ENCODE peak calls at places on chromosomes 7 and 10, in five cellular contexts. X is OCI-LY7, M is Caco-2, P is suprapubic skin, I is cardiac fibroblast. R is an unnamed sample.

GRCh38 chr10:79299397-79300370 is 47.6 kb upstream of the PPIF start:
- DNase-seq in X (no peak), M (no peak), P (no peak), I (peak; percentile 80), R (peak; percentile 89)

GRCh38 chr7:85095357-85095756 is 91.5 kb downstream of the SEMA3D start:
- DNase-seq in X (no peak), M (no peak), P (no peak), I (peak; percentile 35), R (peak; percentile 13)

GRCh38 chr7:17902599-17902998 is 37.7 kb downstream of the SNX13 start:
- DNase-seq in X (no peak), M (no peak), P (no peak), I (no peak), R (no peak)

GRCh38 chr7:87564290-87564963 is 36.3 kb downstream of the ABCB1 start:
- DNase-seq in X (peak; percentile 37), M (peak; percentile 84), P (no peak), I (no peak), R (no peak)

GRCh38 chr7:121259826-121260225 is 69.0 kb upstream of the WNT16 start:
- DNase-seq in X (no peak), M (no peak), P (no peak), I (peak; percentile 3), R (no peak)

GRCh38 chr10:123741711-123742110 is 75.6 kb downstream of the GPR26 start:
- DNase-seq in X (no peak), M (no peak), P (no peak), I (no peak), R (no peak)

GRCh38 chr7:83410989-83411591 is 237.8 kb downstream of the SEMA3E start:
- DNase-seq in X (peak; percentile 43), M (no peak), P (no peak), I (peak; percentile 77), R (peak; percentile 78)

GRCh38 chr7:114303301-114303700 is 111.3 kb upstream of the FOXP2 start:
- DNase-seq in X (no peak), M (no peak), P (no peak), I (no peak), R (no peak)

GRCh38 chr10:119416855-119417254 is 125.7 kb downstream of the RGS10 start:
- DNase-seq in X (peak; percentile 82), M (peak; percentile 68), P (no peak), I (peak; percentile 66), R (peak; percentile 62)

DNA sequence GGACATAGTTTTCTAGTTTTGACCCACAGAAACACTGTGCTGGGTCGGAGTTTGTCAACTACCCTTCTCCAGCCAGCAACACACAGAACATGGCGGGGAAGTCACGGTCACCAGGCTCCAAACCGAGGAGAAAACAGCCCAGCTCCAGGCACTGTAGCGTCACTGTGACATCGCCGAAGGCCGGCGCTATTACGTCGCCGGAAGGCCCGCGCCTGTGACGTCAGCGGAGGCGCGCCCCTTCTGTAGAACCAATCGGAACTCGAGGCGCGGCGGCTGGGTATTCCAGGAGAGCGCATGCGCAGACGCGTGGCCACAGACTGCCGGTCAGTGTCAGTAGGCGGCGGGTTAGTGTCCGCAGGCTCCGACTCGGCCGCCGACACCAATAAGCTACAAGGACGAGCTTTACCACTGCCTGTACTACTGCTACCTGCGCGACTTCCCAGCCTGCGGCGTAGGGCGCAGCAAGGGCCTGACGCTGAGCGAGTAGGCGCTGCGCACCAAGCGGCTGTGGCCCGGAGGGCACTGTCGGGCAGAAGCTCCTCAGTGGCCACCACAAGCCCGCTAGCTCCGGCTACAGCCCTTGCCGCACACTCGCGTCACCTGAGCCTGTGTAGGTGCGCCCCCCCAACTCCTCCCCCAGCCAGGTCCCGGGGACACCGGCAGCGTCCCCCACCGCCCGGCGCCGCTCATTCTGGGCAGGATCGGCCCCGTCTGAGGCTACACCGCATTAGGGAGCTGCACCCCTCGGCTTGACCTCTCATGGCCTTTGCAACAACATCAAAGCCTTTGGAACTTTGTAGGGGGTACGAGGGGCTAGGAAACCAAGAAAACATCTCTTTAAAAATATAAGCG is 35.1 kb upstream of the SRRM3 start:
- DNase-seq in X (peak; percentile 55), M (peak; percentile 98), P (peak; percentile 98), I (peak; percentile 97), R (peak; percentile 94)
- TF ChIP-seq CTCF in X (no peak), M (peak; percentile 14), P (no peak), I (peak; percentile 26), R (peak; percentile 29)

DNA sequence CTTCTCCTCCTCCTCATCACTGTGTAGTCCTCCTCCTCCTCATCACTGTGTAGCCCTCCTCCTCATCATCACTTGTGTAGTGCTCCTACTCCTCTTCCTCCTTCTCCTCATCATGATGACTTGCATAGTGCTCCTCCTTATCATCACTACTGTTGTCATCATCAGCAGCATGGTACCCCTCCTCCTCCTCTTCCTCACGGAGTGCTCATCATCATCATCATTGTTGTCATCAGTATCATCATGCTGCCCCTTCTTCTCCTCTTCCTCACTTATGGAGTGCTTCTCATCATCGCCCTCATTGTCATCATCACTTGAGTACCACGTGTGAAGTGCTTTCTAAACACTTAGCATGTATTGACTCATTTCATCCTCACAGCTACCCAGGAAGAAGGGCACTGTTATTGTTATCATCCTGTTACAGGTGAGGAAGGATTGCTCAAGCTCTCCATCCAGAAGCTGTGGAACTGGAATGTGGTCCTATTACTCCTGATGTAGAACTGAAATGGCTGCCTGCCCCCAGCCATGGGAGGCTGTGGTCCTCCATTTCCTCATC is 122.8 kb upstream of the SHH start:
- DNase-seq in X (no peak), M (no peak), P (no peak), I (no peak), R (no peak)
- H3K4me3 ChIP-seq in X (no peak overlapping the region), M (no peak overlapping the region), P (no peak overlapping the region), I (no peak overlapping the region), R (no peak overlapping the region)

GRCh38 chr10:6918305-6918704 is 338.2 kb upstream of the PRKCQ start:
- DNase-seq in X (peak; percentile 57), M (no peak), P (no peak), I (peak; percentile 8), R (no peak)
- TF ChIP-seq CTCF in X (peak; percentile 83), M (peak; percentile 51), P (no peak), I (no peak), R (peak; percentile 15)

GRCh38 chr10:110915035-110915434 is 3.9 kb downstream of the BBIP1 start:
- DNase-seq in X (peak; percentile 43), M (no peak), P (no peak), I (no peak), R (no peak)
- H3K4me3 ChIP-seq in X (peak overlapping the region; percentile 1), M (no peak overlapping the region), P (no peak overlapping the region), I (no peak overlapping the region), R (no peak overlapping the region)

GRCh38 chr7:131726031-131726430 is 169.6 kb upstream of the PODXL start:
- DNase-seq in X (no peak), M (no peak), P (no peak), I (no peak), R (no peak)
- TF ChIP-seq CTCF in X (no peak), M (no peak), P (no peak), I (no peak), R (no peak)

DNA sequence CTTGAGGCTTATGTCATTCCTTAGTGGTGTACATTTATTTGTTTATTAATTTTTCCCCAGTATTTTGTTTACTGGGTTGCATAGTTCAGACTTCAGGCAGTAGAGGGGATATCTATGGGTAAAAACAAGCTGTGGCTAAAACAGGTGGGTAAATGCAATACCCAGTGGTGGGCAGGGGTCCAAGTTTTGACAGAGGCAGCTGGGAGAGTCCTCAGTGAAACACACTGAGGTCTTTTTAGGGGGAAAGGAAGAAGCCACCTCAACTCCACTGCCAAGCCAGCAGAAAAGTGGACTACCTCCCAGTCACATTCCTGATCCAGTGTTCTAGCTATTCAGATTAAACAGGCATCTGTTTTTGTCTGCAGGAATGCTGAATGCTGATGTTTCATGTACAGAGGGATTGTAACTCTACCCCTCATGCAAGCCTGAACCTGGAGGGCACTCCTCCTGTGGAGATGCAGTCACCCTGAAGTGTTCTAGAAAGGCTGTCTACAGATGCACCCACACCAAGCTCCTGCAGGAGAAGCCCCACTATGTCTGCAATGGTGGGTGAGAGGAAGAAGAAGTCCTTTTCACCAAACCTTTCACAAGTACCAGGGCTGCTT is 757.8 kb downstream of the INHBA start:
- DNase-seq in X (no peak), M (no peak), P (no peak), I (no peak), R (no peak)
- H3K4me3 ChIP-seq in X (no peak overlapping the region), M (no peak overlapping the region), P (no peak overlapping the region), I (no peak overlapping the region), R (no peak overlapping the region)